ENCODE peak calls at places on chromosomes 3 and 15, in eight cellular contexts. One of them, this sample, is unnamed.

GRCh38 chr15:100769043-100769974 is 110.3 kb upstream of the ALDH1A3 start:
- DNase-seq in M059J: no peak
- DNase-seq in nephron progenitor cell: no peak
- DNase-seq in prostate gland: no peak
- DNase-seq in HS-5: no peak
- DNase-seq in bronchial epithelial cell: no peak
- DNase-seq in upper lobe of right lung: peak
- DNase-seq in RPMI8226: no peak
- DNase-seq in this sample: no peak

GRCh38 chr3:117611242-117611641 is 901.7 kb downstream of the TUSC7 start:
- DNase-seq in HS-5: no peak
- DNase-seq in RPMI8226: no peak
- DNase-seq in bronchial epithelial cell: no peak
- DNase-seq in nephron progenitor cell: no peak
- DNase-seq in upper lobe of right lung: no peak
- DNase-seq in M059J: no peak
- DNase-seq in prostate gland: no peak
- DNase-seq in this sample: no peak

GRCh38 chr3:4741404-4742307 is 237.6 kb upstream of the BHLHE40 start:
- DNase-seq in prostate gland: peak
- DNase-seq in M059J: peak
- DNase-seq in upper lobe of right lung: no peak
- DNase-seq in bronchial epithelial cell: peak
- DNase-seq in nephron progenitor cell: no peak
- DNase-seq in RPMI8226: no peak
- DNase-seq in HS-5: peak
- DNase-seq in this sample: no peak

GRCh38 chr3:10322355-10322715 is 1.4 kb upstream of the SEC13 start:
- DNase-seq in nephron progenitor cell: no peak
- DNase-seq in M059J: no peak
- DNase-seq in HS-5: no peak
- DNase-seq in RPMI8226: peak
- DNase-seq in prostate gland: no peak
- DNase-seq in upper lobe of right lung: no peak
- DNase-seq in bronchial epithelial cell: peak
- DNase-seq in this sample: peak

GRCh38 chr3:18559323-18559972 is 134.3 kb upstream of the SATB1 start:
- DNase-seq in nephron progenitor cell: peak
- DNase-seq in HS-5: no peak
- DNase-seq in RPMI8226: peak
- DNase-seq in M059J: peak
- DNase-seq in upper lobe of right lung: no peak
- DNase-seq in bronchial epithelial cell: peak
- DNase-seq in prostate gland: peak
- DNase-seq in this sample: peak

GRCh38 chr15:42084465-42085235 is 9.7 kb downstream of the PLA2G4D start:
- DNase-seq in prostate gland: peak
- DNase-seq in M059J: peak
- DNase-seq in upper lobe of right lung: peak
- DNase-seq in bronchial epithelial cell: peak
- DNase-seq in nephron progenitor cell: peak
- DNase-seq in HS-5: no peak
- DNase-seq in RPMI8226: peak
- DNase-seq in this sample: peak

GRCh38 chr3:36653095-36653494 is 111.3 kb downstream of the DCLK3 start:
- DNase-seq in RPMI8226: no peak
- DNase-seq in nephron progenitor cell: no peak
- DNase-seq in prostate gland: no peak
- DNase-seq in M059J: peak
- DNase-seq in HS-5: no peak
- DNase-seq in upper lobe of right lung: no peak
- DNase-seq in bronchial epithelial cell: peak
- DNase-seq in this sample: no peak

GRCh38 chr3:54859204-54859603 is 68.7 kb downstream of the LRTM1 start:
- DNase-seq in bronchial epithelial cell: peak
- DNase-seq in upper lobe of right lung: no peak
- DNase-seq in HS-5: peak
- DNase-seq in M059J: peak
- DNase-seq in RPMI8226: no peak
- DNase-seq in nephron progenitor cell: no peak
- DNase-seq in prostate gland: no peak
- DNase-seq in this sample: no peak

GRCh38 chr3:1942751-1943150 is 155.9 kb upstream of the CNTN4 start:
- DNase-seq in upper lobe of right lung: no peak
- DNase-seq in prostate gland: no peak
- DNase-seq in nephron progenitor cell: no peak
- DNase-seq in RPMI8226: no peak
- DNase-seq in bronchial epithelial cell: no peak
- DNase-seq in HS-5: no peak
- DNase-seq in M059J: no peak
- DNase-seq in this sample: no peak

GRCh38 chr3:122397136-122397645 is 13.2 kb downstream of the FAM162A start:
- DNase-seq in nephron progenitor cell: no peak
- DNase-seq in bronchial epithelial cell: no peak
- DNase-seq in upper lobe of right lung: no peak
- DNase-seq in RPMI8226: no peak
- DNase-seq in prostate gland: no peak
- DNase-seq in M059J: no peak
- DNase-seq in HS-5: no peak
- DNase-seq in this sample: no peak

GRCh38 chr3:29540544-29540943 is 259.7 kb downstream of the RBMS3 start:
- DNase-seq in bronchial epithelial cell: no peak
- DNase-seq in RPMI8226: no peak
- DNase-seq in M059J: no peak
- DNase-seq in HS-5: no peak
- DNase-seq in prostate gland: no peak
- DNase-seq in nephron progenitor cell: no peak
- DNase-seq in upper lobe of right lung: no peak
- DNase-seq in this sample: no peak

GRCh38 chr3:114362815-114363214 is 69.0 kb downstream of the TIGIT start:
- DNase-seq in nephron progenitor cell: no peak
- DNase-seq in RPMI8226: no peak
- DNase-seq in M059J: peak
- DNase-seq in HS-5: no peak
- DNase-seq in prostate gland: no peak
- DNase-seq in bronchial epithelial cell: peak
- DNase-seq in upper lobe of right lung: no peak
- DNase-seq in this sample: no peak

GRCh38 chr15:33915571-33916407 is 52.5 kb upstream of the CHRM5 start:
- DNase-seq in bronchial epithelial cell: peak
- DNase-seq in HS-5: no peak
- DNase-seq in RPMI8226: no peak
- DNase-seq in nephron progenitor cell: peak
- DNase-seq in M059J: no peak
- DNase-seq in prostate gland: no peak
- DNase-seq in upper lobe of right lung: no peak
- DNase-seq in this sample: no peak

GRCh38 chr3:171315919-171316318 is 144.3 kb downstream of the TNIK start:
- DNase-seq in HS-5: no peak
- DNase-seq in bronchial epithelial cell: no peak
- DNase-seq in M059J: no peak
- DNase-seq in upper lobe of right lung: no peak
- DNase-seq in RPMI8226: no peak
- DNase-seq in prostate gland: no peak
- DNase-seq in nephron progenitor cell: no peak
- DNase-seq in this sample: no peak

GRCh38 chr15:78906310-78906608 is 33.6 kb downstream of the MORF4L1 start:
- DNase-seq in upper lobe of right lung: no peak
- DNase-seq in bronchial epithelial cell: peak
- DNase-seq in prostate gland: no peak
- DNase-seq in HS-5: peak
- DNase-seq in RPMI8226: no peak
- DNase-seq in M059J: peak
- DNase-seq in nephron progenitor cell: no peak
- DNase-seq in this sample: no peak

GRCh38 chr3:159236306-159236705 is 434.5 kb downstream of the MFSD1 start:
- DNase-seq in bronchial epithelial cell: no peak
- DNase-seq in upper lobe of right lung: no peak
- DNase-seq in nephron progenitor cell: no peak
- DNase-seq in M059J: peak
- DNase-seq in HS-5: no peak
- DNase-seq in prostate gland: no peak
- DNase-seq in RPMI8226: no peak
- DNase-seq in this sample: no peak

GRCh38 chr3:101182734-101183133 is 137.6 kb downstream of the IMPG2 start:
- DNase-seq in bronchial epithelial cell: peak
- DNase-seq in upper lobe of right lung: no peak
- DNase-seq in prostate gland: no peak
- DNase-seq in HS-5: no peak
- DNase-seq in M059J: peak
- DNase-seq in RPMI8226: no peak
- DNase-seq in nephron progenitor cell: no peak
- DNase-seq in this sample: no peak

GRCh38 chr15:93012793-93013192 is 76.2 kb downstream of the RGMA start:
- DNase-seq in HS-5: no peak
- DNase-seq in M059J: no peak
- DNase-seq in RPMI8226: no peak
- DNase-seq in nephron progenitor cell: no peak
- DNase-seq in upper lobe of right lung: no peak
- DNase-seq in bronchial epithelial cell: no peak
- DNase-seq in prostate gland: no peak
- DNase-seq in this sample: no peak

GRCh38 chr15:90264649-90265048 is 823 bp upstream of the NGRN start:
- DNase-seq in nephron progenitor cell: no peak
- DNase-seq in bronchial epithelial cell: peak
- DNase-seq in HS-5: no peak
- DNase-seq in prostate gland: no peak
- DNase-seq in RPMI8226: peak
- DNase-seq in upper lobe of right lung: peak
- DNase-seq in M059J: peak
- DNase-seq in this sample: no peak

GRCh38 chr3:142028174-142028833 is 121.0 kb downstream of the TFDP2 start:
- DNase-seq in M059J: peak
- DNase-seq in RPMI8226: peak
- DNase-seq in nephron progenitor cell: peak
- DNase-seq in prostate gland: peak
- DNase-seq in upper lobe of right lung: no peak
- DNase-seq in bronchial epithelial cell: peak
- DNase-seq in HS-5: no peak
- DNase-seq in this sample: no peak

GRCh38 chr3:43537206-43537605 is 84.6 kb downstream of the ANO10 start:
- DNase-seq in RPMI8226: no peak
- DNase-seq in nephron progenitor cell: no peak
- DNase-seq in upper lobe of right lung: no peak
- DNase-seq in M059J: no peak
- DNase-seq in HS-5: no peak
- DNase-seq in bronchial epithelial cell: no peak
- DNase-seq in prostate gland: no peak
- DNase-seq in this sample: no peak

GRCh38 chr3:59563966-59564365 is 514.1 kb upstream of the CFAP20DC start:
- DNase-seq in RPMI8226: no peak
- DNase-seq in nephron progenitor cell: no peak
- DNase-seq in M059J: peak
- DNase-seq in prostate gland: no peak
- DNase-seq in HS-5: no peak
- DNase-seq in upper lobe of right lung: no peak
- DNase-seq in bronchial epithelial cell: no peak
- DNase-seq in this sample: no peak

GRCh38 chr3:111103807-111104206 is 32.2 kb downstream of the NECTIN3 start:
- DNase-seq in HS-5: no peak
- DNase-seq in prostate gland: no peak
- DNase-seq in upper lobe of right lung: no peak
- DNase-seq in nephron progenitor cell: no peak
- DNase-seq in RPMI8226: no peak
- DNase-seq in bronchial epithelial cell: peak
- DNase-seq in M059J: no peak
- DNase-seq in this sample: no peak

GRCh38 chr3:41327718-41328117 is 128.4 kb downstream of the CTNNB1 start:
- DNase-seq in prostate gland: peak
- DNase-seq in bronchial epithelial cell: peak
- DNase-seq in upper lobe of right lung: no peak
- DNase-seq in M059J: no peak
- DNase-seq in HS-5: no peak
- DNase-seq in RPMI8226: no peak
- DNase-seq in nephron progenitor cell: no peak
- DNase-seq in this sample: no peak

GRCh38 chr15:63448261-63448660 is 56.1 kb upstream of the USP3 start:
- DNase-seq in M059J: no peak
- DNase-seq in upper lobe of right lung: no peak
- DNase-seq in bronchial epithelial cell: no peak
- DNase-seq in HS-5: no peak
- DNase-seq in RPMI8226: no peak
- DNase-seq in prostate gland: no peak
- DNase-seq in nephron progenitor cell: no peak
- DNase-seq in this sample: no peak

GRCh38 chr15:85624241-85624855 is 170.4 kb downstream of the KLHL25 start:
- DNase-seq in HS-5: no peak
- DNase-seq in nephron progenitor cell: no peak
- DNase-seq in bronchial epithelial cell: no peak
- DNase-seq in M059J: no peak
- DNase-seq in upper lobe of right lung: no peak
- DNase-seq in prostate gland: no peak
- DNase-seq in RPMI8226: no peak
- DNase-seq in this sample: no peak

GRCh38 chr15:35885870-35886269 is 339.9 kb upstream of the DPH6 start:
- DNase-seq in HS-5: no peak
- DNase-seq in bronchial epithelial cell: peak
- DNase-seq in prostate gland: no peak
- DNase-seq in nephron progenitor cell: no peak
- DNase-seq in M059J: peak
- DNase-seq in upper lobe of right lung: no peak
- DNase-seq in RPMI8226: no peak
- DNase-seq in this sample: no peak